ENCODE peak calls at places on chromosome 16, in five cellular contexts. One of them, this sample, is unnamed.
A peak's percentile ranks its signal among the peaks of the same experiment; 100 is the strongest.

GRCh38 chr16:4972938-4973587 is 14.9 kb downstream of the SEC14L5 start:
- DNase-seq in HCT116: no peak
- DNase-seq in K562: no peak
- DNase-seq in SK-N-SH: no peak
- DNase-seq in HepG2: no peak
- DNase-seq in this sample: no peak

GRCh38 chr16:75471723-75472634 is 7.5 kb upstream of the TMEM170A start:
- DNase-seq in HCT116: no peak
- DNase-seq in K562: peak; percentile 71
- DNase-seq in SK-N-SH: peak; percentile 91
- DNase-seq in HepG2: peak; percentile 61
- DNase-seq in this sample: peak; percentile 75

GRCh38 chr16:80717611-80718010 is 86.8 kb downstream of the CDYL2 start:
- DNase-seq in HCT116: no peak
- DNase-seq in K562: no peak
- DNase-seq in SK-N-SH: no peak
- DNase-seq in HepG2: no peak
- DNase-seq in this sample: no peak

GRCh38 chr16:546909-547770 is 13.1 kb upstream of the PRR35 start:
- DNase-seq in HCT116: no peak
- DNase-seq in K562: peak; percentile 63
- DNase-seq in SK-N-SH: peak; percentile 69
- DNase-seq in HepG2: no peak
- DNase-seq in this sample: no peak

GRCh38 chr16:12874135-12874534 is 27.3 kb upstream of the SHISA9 start:
- DNase-seq in HCT116: no peak
- DNase-seq in K562: no peak
- DNase-seq in SK-N-SH: no peak
- DNase-seq in HepG2: no peak
- DNase-seq in this sample: no peak

GRCh38 chr16:85465328-85466307 is 147.5 kb upstream of the GSE1 start:
- DNase-seq in HCT116: no peak
- DNase-seq in K562: no peak
- DNase-seq in SK-N-SH: peak; percentile 90
- DNase-seq in HepG2: peak; percentile 56
- DNase-seq in this sample: peak; percentile 84

GRCh38 chr16:48408688-48409087 is 23.5 kb upstream of the SIAH1 start:
- DNase-seq in HCT116: no peak
- DNase-seq in K562: peak; percentile 33
- DNase-seq in SK-N-SH: no peak
- DNase-seq in HepG2: no peak
- DNase-seq in this sample: peak; percentile 16

GRCh38 chr16:4376126-4376819 is 4.6 kb downstream of the VASN start:
- DNase-seq in HCT116: no peak
- DNase-seq in K562: no peak
- DNase-seq in SK-N-SH: peak; percentile 71
- DNase-seq in HepG2: no peak
- DNase-seq in this sample: peak; percentile 55

GRCh38 chr16:82633964-82634600 is 7.3 kb downstream of the CDH13 start:
- DNase-seq in HCT116: no peak
- DNase-seq in K562: no peak
- DNase-seq in SK-N-SH: no peak
- DNase-seq in HepG2: no peak
- DNase-seq in this sample: no peak
- TF ChIP-seq JUND in HCT116: no peak
- TF ChIP-seq JUND in K562: no peak
- TF ChIP-seq JUND in SK-N-SH: peak; percentile 61
- TF ChIP-seq JUND in HepG2: no peak
- TF ChIP-seq JUND in this sample: no peak

GRCh38 chr16:14358697-14359305 is 271.3 kb downstream of the PARN start:
- DNase-seq in HCT116: no peak
- DNase-seq in K562: no peak
- DNase-seq in SK-N-SH: no peak
- DNase-seq in HepG2: no peak
- DNase-seq in this sample: no peak
- TF ChIP-seq JUND in HCT116: no peak
- TF ChIP-seq JUND in K562: no peak
- TF ChIP-seq JUND in SK-N-SH: no peak
- TF ChIP-seq JUND in HepG2: no peak
- TF ChIP-seq JUND in this sample: no peak

GRCh38 chr16:6684076-6684673 is 648.5 kb upstream of the RBFOX1 start:
- DNase-seq in HCT116: no peak
- DNase-seq in K562: peak; percentile 36
- DNase-seq in SK-N-SH: peak; percentile 36
- DNase-seq in HepG2: peak; percentile 5
- DNase-seq in this sample: peak; percentile 57

GRCh38 chr16:6690741-6691140 is 641.9 kb upstream of the RBFOX1 start:
- DNase-seq in HCT116: no peak
- DNase-seq in K562: no peak
- DNase-seq in SK-N-SH: no peak
- DNase-seq in HepG2: no peak
- DNase-seq in this sample: no peak

GRCh38 chr16:6692874-6693273 is 639.8 kb upstream of the RBFOX1 start:
- DNase-seq in HCT116: no peak
- DNase-seq in K562: no peak
- DNase-seq in SK-N-SH: no peak
- DNase-seq in HepG2: no peak
- DNase-seq in this sample: no peak

GRCh38 chr16:6689643-6690042 is 643.0 kb upstream of the RBFOX1 start:
- DNase-seq in HCT116: no peak
- DNase-seq in K562: no peak
- DNase-seq in SK-N-SH: no peak
- DNase-seq in HepG2: no peak
- DNase-seq in this sample: no peak

DNA sequence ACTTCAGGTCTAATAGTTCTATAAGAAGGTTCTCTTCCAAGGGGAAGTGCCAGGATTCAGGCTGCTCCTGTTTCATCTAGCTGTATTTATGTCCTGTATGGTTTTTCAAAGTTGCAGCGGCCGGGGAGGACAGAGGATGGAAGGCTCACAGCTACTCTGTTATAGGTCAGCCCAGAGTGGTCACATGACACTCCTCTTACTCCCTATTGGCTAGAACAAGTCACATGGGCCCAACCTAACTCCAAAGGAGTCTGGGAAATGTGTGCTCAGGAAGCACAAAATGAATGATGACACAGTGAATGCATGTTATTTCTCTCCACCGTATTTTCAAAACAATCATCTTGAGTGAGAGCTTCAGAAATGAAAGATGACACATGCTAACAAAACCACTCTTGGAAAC is 645.1 kb upstream of the RBFOX1 start:
- DNase-seq in HCT116: no peak
- DNase-seq in K562: peak; percentile 3
- DNase-seq in SK-N-SH: no peak
- DNase-seq in HepG2: no peak
- DNase-seq in this sample: peak; percentile 3
- TF ChIP-seq JUND in HCT116: no peak
- TF ChIP-seq JUND in K562: no peak
- TF ChIP-seq JUND in SK-N-SH: no peak
- TF ChIP-seq JUND in HepG2: no peak
- TF ChIP-seq JUND in this sample: no peak

GRCh38 chr16:88781140-88782077 is 3.6 kb downstream of the PIEZO1 start:
- DNase-seq in HCT116: no peak
- DNase-seq in K562: peak; percentile 86
- DNase-seq in SK-N-SH: no peak
- DNase-seq in HepG2: no peak
- DNase-seq in this sample: no peak
- TF ChIP-seq JUND in HCT116: no peak
- TF ChIP-seq JUND in K562: peak; percentile 73
- TF ChIP-seq JUND in SK-N-SH: no peak
- TF ChIP-seq JUND in HepG2: no peak
- TF ChIP-seq JUND in this sample: no peak

GRCh38 chr16:28126684-28127620 is 63.4 kb upstream of the GSG1L start:
- DNase-seq in HCT116: no peak
- DNase-seq in K562: no peak
- DNase-seq in SK-N-SH: no peak
- DNase-seq in HepG2: no peak
- DNase-seq in this sample: no peak
- TF ChIP-seq JUND in HCT116: no peak
- TF ChIP-seq JUND in K562: no peak
- TF ChIP-seq JUND in SK-N-SH: no peak
- TF ChIP-seq JUND in HepG2: no peak
- TF ChIP-seq JUND in this sample: no peak

DNA sequence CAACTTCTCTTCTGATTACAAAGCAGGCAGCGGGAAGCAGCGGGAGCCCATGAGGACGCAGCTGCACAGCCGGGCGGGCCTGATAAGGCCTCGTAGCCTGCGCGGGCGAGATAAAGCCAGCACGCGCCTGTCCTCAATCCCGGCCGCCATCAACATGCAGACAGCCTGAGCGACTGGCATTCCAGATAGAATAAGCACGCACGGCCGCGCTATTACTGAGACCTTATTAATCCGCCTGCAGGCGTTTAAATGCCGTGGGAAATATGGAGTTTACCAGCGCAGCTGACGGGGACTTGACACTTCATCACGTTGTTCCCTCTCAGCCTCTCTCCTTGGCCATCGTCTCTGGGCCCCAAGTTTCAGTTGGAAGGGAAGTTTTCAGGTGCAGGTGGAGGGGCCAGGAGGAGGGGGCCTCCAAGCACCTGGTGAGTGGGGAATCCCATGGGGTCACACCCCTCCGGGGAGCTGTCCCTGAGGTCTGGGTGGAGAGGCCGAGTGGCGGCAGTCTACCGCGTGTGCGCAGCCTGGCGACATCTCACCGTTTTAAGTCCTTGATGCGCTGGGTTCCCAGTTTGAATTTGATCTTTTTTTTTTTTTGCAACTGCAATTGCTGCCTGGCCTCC is 27.3 kb upstream of the CBFA2T3 start:
- DNase-seq in HCT116: no peak
- DNase-seq in K562: peak; percentile 99
- DNase-seq in SK-N-SH: peak; percentile 86
- DNase-seq in HepG2: no peak
- DNase-seq in this sample: no peak
- TF ChIP-seq JUND in HCT116: no peak
- TF ChIP-seq JUND in K562: peak; percentile 49
- TF ChIP-seq JUND in SK-N-SH: no peak
- TF ChIP-seq JUND in HepG2: no peak
- TF ChIP-seq JUND in this sample: no peak

DNA sequence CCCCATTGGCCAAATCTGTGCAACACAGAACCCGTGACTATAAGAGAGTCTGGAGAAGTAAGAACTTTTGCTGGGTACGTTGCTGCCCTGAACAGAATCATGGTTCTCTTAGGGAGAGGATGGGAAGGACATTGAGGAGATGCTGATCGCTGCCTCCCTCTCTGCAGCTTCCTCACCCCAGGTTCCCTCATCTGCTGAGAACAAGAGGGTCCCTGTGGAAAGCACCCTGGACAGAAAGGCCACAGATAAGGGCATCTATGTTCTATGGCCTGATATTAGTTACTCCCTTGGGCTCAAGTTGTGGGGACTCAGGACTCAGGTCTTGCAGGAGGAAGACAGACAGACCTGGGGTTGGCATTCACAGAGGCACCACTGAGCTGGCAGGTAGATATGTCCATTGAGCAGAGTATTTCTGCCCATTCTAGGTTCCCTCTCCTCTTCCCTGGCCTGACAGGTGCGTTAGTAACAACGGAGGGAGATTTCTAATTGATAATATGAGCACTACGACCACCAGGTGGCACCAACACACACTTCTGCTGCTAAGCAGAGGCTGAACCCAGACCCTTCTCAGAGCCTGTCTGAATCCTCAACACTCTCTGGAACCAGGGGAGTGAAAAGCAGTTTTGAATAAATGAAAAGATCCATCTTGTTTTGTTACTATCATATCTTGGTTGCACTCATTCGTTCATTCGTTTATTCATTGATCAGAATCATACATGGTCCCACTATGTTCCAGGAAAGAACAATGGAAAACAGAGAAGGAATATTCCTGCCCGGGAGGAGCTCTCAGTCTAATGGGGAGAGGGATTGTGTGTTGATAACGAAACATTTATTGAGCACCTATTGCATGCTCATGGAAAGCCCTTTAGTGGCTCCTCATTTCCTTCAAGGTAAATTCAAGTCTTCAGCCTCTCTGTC is 56.4 kb downstream of the SLC6A2 start:
- DNase-seq in HCT116: peak; percentile 31
- DNase-seq in K562: peak; percentile 70
- DNase-seq in SK-N-SH: peak; percentile 61
- DNase-seq in HepG2: peak; percentile 61
- DNase-seq in this sample: peak; percentile 61
- TF ChIP-seq JUND in HCT116: no peak
- TF ChIP-seq JUND in K562: no peak
- TF ChIP-seq JUND in SK-N-SH: no peak
- TF ChIP-seq JUND in HepG2: no peak
- TF ChIP-seq JUND in this sample: no peak

GRCh38 chr16:62224810-62225209 is 188.6 kb upstream of the CDH8 start:
- DNase-seq in HCT116: no peak
- DNase-seq in K562: no peak
- DNase-seq in SK-N-SH: no peak
- DNase-seq in HepG2: no peak
- DNase-seq in this sample: no peak

GRCh38 chr16:62225675-62226074 is 189.4 kb upstream of the CDH8 start:
- DNase-seq in HCT116: no peak
- DNase-seq in K562: peak; percentile 74
- DNase-seq in SK-N-SH: peak; percentile 25
- DNase-seq in HepG2: peak; percentile 76
- DNase-seq in this sample: no peak
- TF ChIP-seq JUND in HCT116: no peak
- TF ChIP-seq JUND in K562: no peak
- TF ChIP-seq JUND in SK-N-SH: no peak
- TF ChIP-seq JUND in HepG2: no peak
- TF ChIP-seq JUND in this sample: no peak

This sample was measured in T47D.